ENCODE peak calls at places on chromosomes 12 and 14, in seven cellular contexts. I is upper lobe of left lung, D is Panc1, B is HCT116, W is GM12878, S is K562, E is HepG2. Z is an unnamed sample. For H3K4me1 and H3K9me3, the result is how much of the 10 kb centered on the place peaks cover.

GRCh38 chr12:25249951-25250738 is 584 bp downstream of the KRAS start:
- ATAC-seq in I (peak), D (peak), B (peak), W (peak), S (peak), E (peak), Z (peak)

GRCh38 chr12:65022960-65023359 is 98.1 kb downstream of the WIF1 start:
- ATAC-seq in I (no peak), D (no peak), B (no peak), W (no peak), S (no peak), E (no peak), Z (no peak)

GRCh38 chr14:74438351-74438915 is 12.4 kb upstream of the SYNDIG1L start:
- ATAC-seq in I (no peak), D (no peak), B (no peak), W (no peak), S (no peak), E (no peak), Z (no peak)

GRCh38 chr14:104977681-104978647 is at the start of gene AHNAK2:
- ATAC-seq in I (no peak), D (peak), B (peak), W (peak), S (peak), E (peak), Z (peak)

GRCh38 chr14:36824854-36825253 is 163.2 kb downstream of the PAX9 start:
- ATAC-seq in I (no peak), D (no peak), B (no peak), W (no peak), S (no peak), E (no peak), Z (no peak)

GRCh38 chr12:107475900-107476299 is 209.7 kb upstream of the PWP1 start:
- ATAC-seq in I (no peak), D (no peak), B (no peak), W (no peak), S (no peak), E (no peak), Z (no peak)

GRCh38 chr12:67747869-67748760 is 99.6 kb downstream of the DYRK2 start:
- ATAC-seq in I (no peak), D (no peak), B (peak), W (no peak), S (no peak), E (peak), Z (no peak)

GRCh38 chr12:89316705-89317139 is 35.6 kb downstream of the DUSP6 start:
- ATAC-seq in I (no peak), D (no peak), B (no peak), W (no peak), S (peak), E (peak), Z (no peak)

GRCh38 chr12:56683-57346 is 9.8 kb upstream of the IQSEC3 start:
- ATAC-seq in I (no peak), D (no peak), B (peak), W (peak), S (peak), E (no peak), Z (peak)

GRCh38 chr12:75790219-75790618 is 241.4 kb downstream of the PHLDA1 start:
- ATAC-seq in I (no peak), D (no peak), B (no peak), W (peak), S (no peak), E (no peak), Z (no peak)

GRCh38 chr12:102459314-102459713 is 21.0 kb downstream of the IGF1 start:
- ATAC-seq in I (no peak), D (no peak), B (no peak), W (no peak), S (no peak), E (no peak), Z (peak)

GRCh38 chr12:127455347-127456265 is 811.4 kb upstream of the TMEM132C start:
- ATAC-seq in I (no peak), D (no peak), B (no peak), W (no peak), S (no peak), E (no peak), Z (no peak)

GRCh38 chr12:26658991-26659390 is 174.0 kb downstream of the ITPR2 start:
- ATAC-seq in I (no peak), D (no peak), B (no peak), W (no peak), S (no peak), E (no peak), Z (peak)

GRCh38 chr14:67517083-67517482 is 16.0 kb upstream of the PLEKHH1 start:
- ATAC-seq in I (no peak), D (peak), B (no peak), W (no peak), S (peak), E (peak), Z (no peak)

GRCh38 chr12:110661337-110661972 is 27.5 kb downstream of the HVCN1 start:
- ATAC-seq in I (peak), D (no peak), B (no peak), W (peak), S (peak), E (no peak), Z (peak)

GRCh38 chr14:42930058-42930457 is 1323.4 kb downstream of the LRFN5 start:
- ATAC-seq in I (no peak), D (no peak), B (no peak), W (no peak), S (no peak), E (no peak), Z (peak)

GRCh38 chr12:57523706-57524614 is 1.3 kb downstream of the MBD6 start:
- ATAC-seq in I (no peak), D (no peak), B (no peak), W (no peak), S (no peak), E (no peak), Z (no peak)

GRCh38 chr14:74521756-74522155 is 28.2 kb downstream of the ISCA2 start:
- ATAC-seq in I (no peak), D (no peak), B (no peak), W (no peak), S (no peak), E (no peak), Z (no peak)

GRCh38 chr14:91918159-91918883 is 29.2 kb downstream of the FBLN5 start:
- ATAC-seq in I (peak), D (no peak), B (no peak), W (no peak), S (no peak), E (no peak), Z (peak)

GRCh38 chr12:67710582-67710981 is 62.0 kb downstream of the DYRK2 start:
- ATAC-seq in I (peak), D (no peak), B (no peak), W (peak), S (no peak), E (peak), Z (peak)

GRCh38 chr12:27094726-27095125 is 12.3 kb upstream of the C12orf71 start:
- ATAC-seq in I (no peak), D (no peak), B (no peak), W (peak), S (no peak), E (no peak), Z (no peak)

GRCh38 chr12:112096667-112097066 is 11.9 kb downstream of the NAA25 start:
- ATAC-seq in I (no peak), D (peak), B (peak), W (peak), S (peak), E (no peak), Z (no peak)

GRCh38 chr12:13135336-13136178 is 32.1 kb upstream of the GSG1 start:
- ATAC-seq in I (peak), D (peak), B (peak), W (no peak), S (no peak), E (no peak), Z (peak)

GRCh38 chr14:95681153-95681552 is 5.1 kb upstream of the TCL1B start:
- ATAC-seq in I (no peak), D (no peak), B (no peak), W (no peak), S (no peak), E (no peak), Z (no peak)

GRCh38 chr12:87661770-87662402 is 367.3 kb downstream of the C12orf50 start:
- ATAC-seq in I (no peak), D (peak), B (no peak), W (peak), S (no peak), E (peak), Z (no peak)

GRCh38 chr14:94051779-94052178 is 25.6 kb downstream of the OTUB2 start:
- ATAC-seq in I (no peak), D (no peak), B (no peak), W (no peak), S (no peak), E (no peak), Z (no peak)

GRCh38 chr14:69657961-69658360 is 46.6 kb downstream of the SUSD6 start:
- ATAC-seq in I (peak), D (no peak), B (peak), W (no peak), S (peak), E (peak), Z (peak)

GRCh38 chr12:41663487-41664258 is 475.6 kb downstream of the PDZRN4 start:
- ATAC-seq in I (no peak), D (no peak), B (peak), W (no peak), S (no peak), E (peak), Z (no peak)

GRCh38 chr14:64630778-64631177 is 73.4 kb upstream of the PLEKHG3 start:
- ATAC-seq in I (no peak), D (no peak), B (no peak), W (no peak), S (no peak), E (no peak), Z (no peak)

GRCh38 chr12:116216022-116216756 is 61.3 kb downstream of the MED13L start:
- ATAC-seq in I (no peak), D (no peak), B (no peak), W (no peak), S (no peak), E (no peak), Z (no peak)

GRCh38 chr12:116215021-116215420 is 62.5 kb downstream of the MED13L start:
- ATAC-seq in I (no peak), D (no peak), B (no peak), W (no peak), S (no peak), E (no peak), Z (no peak)

GRCh38 chr12:116213885-116214527 is 63.5 kb downstream of the MED13L start:
- ATAC-seq in I (no peak), D (no peak), B (no peak), W (no peak), S (peak), E (no peak), Z (no peak)

GRCh38 chr12:116220756-116221155 is 56.7 kb downstream of the MED13L start:
- ATAC-seq in I (no peak), D (no peak), B (peak), W (no peak), S (no peak), E (no peak), Z (no peak)

GRCh38 chr12:116217045-116217444 is 60.4 kb downstream of the MED13L start:
- ATAC-seq in I (no peak), D (no peak), B (no peak), W (no peak), S (peak), E (no peak), Z (no peak)
- H3K4me1 ChIP-seq in I (under half), D (under half), B (under half), W (under half), S (under half), E (under half), Z (under half)

DNA sequence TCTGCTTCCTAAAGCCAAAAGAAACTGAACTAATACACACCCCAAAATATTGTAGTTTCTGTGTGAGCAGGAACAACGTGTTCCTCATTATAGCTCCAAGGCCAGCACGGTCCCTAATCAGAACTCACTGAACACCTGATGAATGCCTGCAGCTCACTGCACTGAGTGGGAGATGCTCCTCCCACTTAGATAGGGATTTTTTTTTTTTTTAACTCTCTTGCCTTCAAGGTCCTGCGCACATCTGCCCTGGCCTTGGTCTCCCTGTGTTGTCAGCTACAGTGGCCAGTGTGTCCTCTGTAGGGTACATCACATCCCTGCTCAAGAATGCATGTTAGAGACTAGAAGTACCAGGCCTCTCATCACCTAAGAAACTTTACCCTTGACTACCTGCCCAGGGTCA is 44.3 kb upstream of the TMPO start:
- ATAC-seq in I (no peak), D (no peak), B (no peak), W (peak), S (peak), E (no peak), Z (no peak)
- TF ChIP-seq POLR2AphosphoS5 in I (no peak), D (no peak), B (no peak), W (no peak), S (no peak), E (no peak), Z (no peak)

GRCh38 chr12:133203344-133204263 is 22.3 kb downstream of the ZNF268 start:
- ATAC-seq in I (no peak), D (no peak), B (no peak), W (no peak), S (no peak), E (no peak), Z (no peak)

GRCh38 chr12:133204264-133204603 is 22.9 kb downstream of the ZNF268 start:
- ATAC-seq in I (no peak), D (no peak), B (no peak), W (no peak), S (no peak), E (no peak), Z (no peak)

GRCh38 chr12:133202493-133203343 is 21.4 kb downstream of the ZNF268 start:
- ATAC-seq in I (no peak), D (no peak), B (no peak), W (no peak), S (no peak), E (no peak), Z (no peak)

GRCh38 chr12:133201888-133202287 is 20.6 kb downstream of the ZNF268 start:
- ATAC-seq in I (no peak), D (no peak), B (no peak), W (no peak), S (no peak), E (no peak), Z (no peak)

GRCh38 chr12:133206390-133206789 is 25.1 kb downstream of the ZNF268 start:
- ATAC-seq in I (no peak), D (no peak), B (no peak), W (no peak), S (no peak), E (no peak), Z (no peak)
- H3K9me3 ChIP-seq in I (half or more), D (half or more), B (half or more), W (under half), S (under half), E (half or more), Z (half or more)

GRCh38 chr12:18749381-18749957 is 11.6 kb downstream of the CAPZA3 start:
- ATAC-seq in I (no peak), D (no peak), B (no peak), W (no peak), S (no peak), E (no peak), Z (no peak)
- H3K4me1 ChIP-seq in I (under half), D (under half), B (under half), W (under half), S (under half), E (under half), Z (under half)

GRCh38 chr12:2084553-2085296 is 31.9 kb downstream of the CACNA1C start:
- ATAC-seq in I (no peak), D (no peak), B (no peak), W (no peak), S (no peak), E (no peak), Z (peak)
- TF ChIP-seq POLR2AphosphoS5 in I (no peak), D (no peak), B (no peak), W (no peak), S (no peak), E (no peak), Z (peak)

GRCh38 chr12:86138770-86139169 is 117.4 kb downstream of the MGAT4C start:
- ATAC-seq in I (no peak), D (no peak), B (no peak), W (no peak), S (no peak), E (no peak), Z (no peak)
- H3K9me3 ChIP-seq in I (under half), D (under half), B (under half), W (under half), S (under half), E (under half), Z (under half)

GRCh38 chr12:3214508-3215365 is 137.6 kb downstream of the TSPAN9 start:
- ATAC-seq in I (no peak), D (no peak), B (no peak), W (no peak), S (peak), E (no peak), Z (no peak)
- H3K4me1 ChIP-seq in I (under half), D (under half), B (under half), W (under half), S (under half), E (under half), Z (under half)

GRCh38 chr14:58731465-58732330 is 93.9 kb downstream of the DACT1 start:
- ATAC-seq in I (no peak), D (no peak), B (peak), W (no peak), S (no peak), E (no peak), Z (no peak)
- TF ChIP-seq POLR2AphosphoS5 in I (no peak), D (no peak), B (peak), W (no peak), S (no peak), E (no peak), Z (peak)

GRCh38 chr12:132942611-132943010 is 13.5 kb downstream of the ZNF605 start:
- ATAC-seq in I (no peak), D (no peak), B (no peak), W (no peak), S (no peak), E (no peak), Z (no peak)

GRCh38 chr12:132948146-132949066 is 7.7 kb downstream of the ZNF605 start:
- ATAC-seq in I (no peak), D (no peak), B (no peak), W (no peak), S (no peak), E (no peak), Z (no peak)

GRCh38 chr12:132945806-132946506 is 10.2 kb downstream of the ZNF605 start:
- ATAC-seq in I (no peak), D (no peak), B (no peak), W (no peak), S (no peak), E (peak), Z (no peak)

GRCh38 chr12:132949936-132950837 is 5.9 kb downstream of the ZNF605 start:
- ATAC-seq in I (no peak), D (no peak), B (no peak), W (no peak), S (no peak), E (no peak), Z (no peak)

GRCh38 chr12:132946507-132946820 is 9.6 kb downstream of the ZNF605 start:
- ATAC-seq in I (no peak), D (no peak), B (no peak), W (no peak), S (no peak), E (no peak), Z (no peak)
- H3K9me3 ChIP-seq in I (half or more), D (half or more), B (under half), W (half or more), S (under half), E (half or more), Z (under half)